ENCODE peak calls at places on chromosomes 11 and 22, in five cellular contexts. One of them, this sample, is unnamed. For H3K4me1 and H3K36me3, the result is how much of the 10 kb centered on the place peaks cover.

GRCh38 chr11:14422052-14422813 is 63.2 kb upstream of the RRAS2 start:
- DNase-seq in CD4-positive, CD25-positive, alpha-beta regulatory T cell: no peak
- DNase-seq in A673: peak
- DNase-seq in HCT116: peak
- DNase-seq in mammary epithelial cell: peak
- DNase-seq in this sample: no peak

GRCh38 chr22:38843201-38843715 is 570 bp downstream of the NPTXR start:
- DNase-seq in mammary epithelial cell: peak
- DNase-seq in A673: peak
- DNase-seq in CD4-positive, CD25-positive, alpha-beta regulatory T cell: peak
- DNase-seq in HCT116: no peak
- DNase-seq in this sample: peak

GRCh38 chr11:108511851-108512474 is 13.8 kb upstream of the POGLUT3 start:
- DNase-seq in CD4-positive, CD25-positive, alpha-beta regulatory T cell: no peak
- DNase-seq in mammary epithelial cell: peak
- DNase-seq in A673: no peak
- DNase-seq in HCT116: no peak
- DNase-seq in this sample: no peak

GRCh38 chr11:6654281-6655019 is 1.2 kb downstream of the DCHS1 start:
- DNase-seq in mammary epithelial cell: no peak
- DNase-seq in A673: no peak
- DNase-seq in HCT116: no peak
- DNase-seq in CD4-positive, CD25-positive, alpha-beta regulatory T cell: no peak
- DNase-seq in this sample: no peak

GRCh38 chr22:28980326-28980725 is 81.3 kb downstream of the C22orf31 start:
- DNase-seq in CD4-positive, CD25-positive, alpha-beta regulatory T cell: no peak
- DNase-seq in HCT116: no peak
- DNase-seq in mammary epithelial cell: no peak
- DNase-seq in A673: no peak
- DNase-seq in this sample: no peak

GRCh38 chr11:78870655-78871054 is 296.0 kb upstream of the NARS2 start:
- DNase-seq in HCT116: no peak
- DNase-seq in CD4-positive, CD25-positive, alpha-beta regulatory T cell: no peak
- DNase-seq in mammary epithelial cell: no peak
- DNase-seq in A673: no peak
- DNase-seq in this sample: no peak

GRCh38 chr22:21866821-21867527 is 471 bp downstream of the MAPK1 start:
- DNase-seq in mammary epithelial cell: no peak
- DNase-seq in A673: peak
- DNase-seq in HCT116: no peak
- DNase-seq in CD4-positive, CD25-positive, alpha-beta regulatory T cell: no peak
- DNase-seq in this sample: no peak

GRCh38 chr22:41603873-41604332 is 14.3 kb upstream of the PMM1 start:
- DNase-seq in HCT116: no peak
- DNase-seq in A673: no peak
- DNase-seq in CD4-positive, CD25-positive, alpha-beta regulatory T cell: peak
- DNase-seq in mammary epithelial cell: no peak
- DNase-seq in this sample: peak

GRCh38 chr11:74347381-74347780 is 35.9 kb upstream of the P4HA3 start:
- DNase-seq in HCT116: no peak
- DNase-seq in A673: no peak
- DNase-seq in CD4-positive, CD25-positive, alpha-beta regulatory T cell: no peak
- DNase-seq in mammary epithelial cell: no peak
- DNase-seq in this sample: no peak

GRCh38 chr11:35099278-35100018 is 39.5 kb upstream of the CD44 start:
- DNase-seq in CD4-positive, CD25-positive, alpha-beta regulatory T cell: no peak
- DNase-seq in HCT116: no peak
- DNase-seq in mammary epithelial cell: peak
- DNase-seq in A673: peak
- DNase-seq in this sample: no peak

DNA sequence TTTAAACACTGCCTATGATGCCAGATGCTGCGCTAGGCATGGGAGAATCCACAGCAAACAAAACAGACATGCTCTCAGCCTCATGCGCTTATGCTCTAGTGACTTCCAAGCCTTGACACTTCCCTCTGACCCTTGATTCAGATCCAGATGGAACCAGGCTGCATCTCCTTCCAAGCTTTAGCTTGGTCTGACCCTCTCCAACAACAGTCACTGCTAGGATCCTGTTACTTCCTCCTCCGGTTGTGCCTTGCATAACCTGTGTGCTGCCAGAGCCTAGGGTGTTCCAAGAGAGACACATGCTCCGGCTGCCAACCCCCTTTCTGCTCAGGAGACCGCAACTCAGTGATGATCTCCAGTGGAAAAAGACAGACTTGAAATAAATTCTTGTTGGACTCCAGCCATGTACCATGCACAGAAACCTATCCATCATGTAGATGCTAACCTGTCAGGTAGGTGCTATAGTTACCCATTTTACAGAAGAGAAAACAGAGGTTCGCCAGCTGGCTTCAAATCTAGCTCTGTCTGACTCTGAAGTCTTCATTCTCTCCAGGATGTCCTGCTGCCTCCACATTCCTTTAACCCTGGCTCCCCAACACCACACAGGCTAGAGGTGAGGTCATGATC is 136.3 kb upstream of the TEAD1 start:
- DNase-seq in mammary epithelial cell: no peak
- DNase-seq in HCT116: no peak
- DNase-seq in A673: no peak
- DNase-seq in CD4-positive, CD25-positive, alpha-beta regulatory T cell: no peak
- DNase-seq in this sample: no peak
- H3K4me1 ChIP-seq in mammary epithelial cell: under half
- H3K4me1 ChIP-seq in HCT116: under half
- H3K4me1 ChIP-seq in A673: under half
- H3K4me1 ChIP-seq in CD4-positive, CD25-positive, alpha-beta regulatory T cell: under half
- H3K4me1 ChIP-seq in this sample: under half

GRCh38 chr11:19844012-19844411 is 131.4 kb downstream of the NAV2 start:
- DNase-seq in CD4-positive, CD25-positive, alpha-beta regulatory T cell: no peak
- DNase-seq in A673: no peak
- DNase-seq in HCT116: no peak
- DNase-seq in mammary epithelial cell: no peak
- DNase-seq in this sample: no peak

GRCh38 chr11:19843106-19843505 is 130.5 kb downstream of the NAV2 start:
- DNase-seq in CD4-positive, CD25-positive, alpha-beta regulatory T cell: no peak
- DNase-seq in A673: no peak
- DNase-seq in HCT116: no peak
- DNase-seq in mammary epithelial cell: no peak
- DNase-seq in this sample: no peak

GRCh38 chr11:19845633-19846032 is 133.0 kb downstream of the NAV2 start:
- DNase-seq in A673: no peak
- DNase-seq in HCT116: no peak
- DNase-seq in mammary epithelial cell: no peak
- DNase-seq in CD4-positive, CD25-positive, alpha-beta regulatory T cell: no peak
- DNase-seq in this sample: no peak

GRCh38 chr11:19844806-19845205 is 132.2 kb downstream of the NAV2 start:
- DNase-seq in HCT116: no peak
- DNase-seq in mammary epithelial cell: peak
- DNase-seq in CD4-positive, CD25-positive, alpha-beta regulatory T cell: no peak
- DNase-seq in A673: no peak
- DNase-seq in this sample: no peak

DNA sequence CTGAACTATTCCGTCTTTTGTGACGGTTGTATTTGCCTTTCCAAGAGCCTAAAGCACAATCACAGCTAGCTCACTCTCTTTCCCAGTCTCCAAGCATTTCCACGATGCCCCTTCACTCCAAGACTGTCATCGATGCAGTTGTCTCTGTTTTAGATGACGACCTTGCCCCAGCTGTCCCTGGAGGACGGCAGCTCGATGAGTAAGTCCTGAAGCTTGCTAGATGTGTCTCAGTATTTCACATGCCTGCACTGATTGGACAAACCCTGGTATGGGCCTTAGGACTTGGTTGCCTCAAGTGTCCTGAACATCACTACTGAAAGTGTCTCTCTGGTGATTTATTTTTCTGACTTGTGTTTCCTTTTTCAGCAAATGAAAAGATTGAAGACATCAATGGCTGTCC is 129.9 kb downstream of the NAV2 start:
- DNase-seq in A673: no peak
- DNase-seq in CD4-positive, CD25-positive, alpha-beta regulatory T cell: no peak
- DNase-seq in mammary epithelial cell: no peak
- DNase-seq in HCT116: no peak
- DNase-seq in this sample: no peak
- H3K27ac ChIP-seq in A673: no peak
- H3K27ac ChIP-seq in CD4-positive, CD25-positive, alpha-beta regulatory T cell: no peak
- H3K27ac ChIP-seq in mammary epithelial cell: no peak
- H3K27ac ChIP-seq in HCT116: no peak
- H3K27ac ChIP-seq in this sample: no peak

GRCh38 chr22:37057226-37057625 is 5.7 kb downstream of the KCTD17 start:
- DNase-seq in CD4-positive, CD25-positive, alpha-beta regulatory T cell: no peak
- DNase-seq in mammary epithelial cell: no peak
- DNase-seq in A673: no peak
- DNase-seq in HCT116: no peak
- DNase-seq in this sample: no peak
- H3K36me3 ChIP-seq in CD4-positive, CD25-positive, alpha-beta regulatory T cell: under half
- H3K36me3 ChIP-seq in mammary epithelial cell: under half
- H3K36me3 ChIP-seq in A673: under half
- H3K36me3 ChIP-seq in HCT116: under half
- H3K36me3 ChIP-seq in this sample: under half

DNA sequence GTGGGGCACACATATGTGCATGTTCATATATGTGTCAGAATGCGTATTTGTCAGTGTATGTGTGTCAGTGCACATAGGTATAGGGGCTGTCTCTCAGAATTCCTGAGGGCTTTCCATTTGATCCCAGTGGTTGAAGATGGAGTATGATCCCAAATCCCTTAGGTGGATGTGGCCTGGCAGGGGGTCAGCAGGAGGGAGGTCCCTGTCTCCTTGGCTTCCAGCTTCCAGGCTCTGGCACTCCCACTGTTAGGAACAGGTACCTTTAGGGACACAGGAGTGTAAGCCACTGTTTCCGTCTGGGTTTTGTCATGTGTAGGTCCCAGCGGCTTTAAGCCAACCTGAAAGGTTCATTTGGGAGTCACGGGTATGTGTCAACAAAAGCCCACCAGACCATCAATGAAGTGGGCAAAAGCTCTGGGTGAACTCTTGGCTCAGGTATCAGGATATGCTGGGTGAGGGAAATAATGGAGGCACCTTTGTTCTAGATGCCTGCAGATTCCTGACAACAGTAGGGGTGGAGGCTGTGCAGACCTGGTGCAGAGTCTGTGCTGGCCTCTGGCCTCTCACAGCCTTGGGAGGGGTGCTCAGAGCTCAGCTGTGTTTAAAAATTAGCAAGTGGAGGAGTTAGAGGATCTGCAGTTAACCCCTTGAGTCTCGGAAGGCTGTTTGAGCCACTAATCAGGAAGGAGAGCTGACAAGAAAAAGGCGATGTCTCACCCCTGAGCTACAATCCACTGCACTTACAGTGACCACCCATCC is 9.0 kb downstream of the KCNQ1OT1 start:
- DNase-seq in A673: no peak
- DNase-seq in CD4-positive, CD25-positive, alpha-beta regulatory T cell: no peak
- DNase-seq in mammary epithelial cell: no peak
- DNase-seq in HCT116: no peak
- DNase-seq in this sample: no peak
- H3K4me1 ChIP-seq in A673: under half
- H3K4me1 ChIP-seq in CD4-positive, CD25-positive, alpha-beta regulatory T cell: under half
- H3K4me1 ChIP-seq in mammary epithelial cell: under half
- H3K4me1 ChIP-seq in HCT116: under half
- H3K4me1 ChIP-seq in this sample: under half

GRCh38 chr11:72719144-72719543 is 33.1 kb downstream of the ARAP1 start:
- DNase-seq in HCT116: no peak
- DNase-seq in A673: no peak
- DNase-seq in mammary epithelial cell: no peak
- DNase-seq in CD4-positive, CD25-positive, alpha-beta regulatory T cell: no peak
- DNase-seq in this sample: no peak
- H3K27ac ChIP-seq in HCT116: no peak
- H3K27ac ChIP-seq in A673: no peak
- H3K27ac ChIP-seq in mammary epithelial cell: no peak
- H3K27ac ChIP-seq in CD4-positive, CD25-positive, alpha-beta regulatory T cell: no peak
- H3K27ac ChIP-seq in this sample: no peak

DNA sequence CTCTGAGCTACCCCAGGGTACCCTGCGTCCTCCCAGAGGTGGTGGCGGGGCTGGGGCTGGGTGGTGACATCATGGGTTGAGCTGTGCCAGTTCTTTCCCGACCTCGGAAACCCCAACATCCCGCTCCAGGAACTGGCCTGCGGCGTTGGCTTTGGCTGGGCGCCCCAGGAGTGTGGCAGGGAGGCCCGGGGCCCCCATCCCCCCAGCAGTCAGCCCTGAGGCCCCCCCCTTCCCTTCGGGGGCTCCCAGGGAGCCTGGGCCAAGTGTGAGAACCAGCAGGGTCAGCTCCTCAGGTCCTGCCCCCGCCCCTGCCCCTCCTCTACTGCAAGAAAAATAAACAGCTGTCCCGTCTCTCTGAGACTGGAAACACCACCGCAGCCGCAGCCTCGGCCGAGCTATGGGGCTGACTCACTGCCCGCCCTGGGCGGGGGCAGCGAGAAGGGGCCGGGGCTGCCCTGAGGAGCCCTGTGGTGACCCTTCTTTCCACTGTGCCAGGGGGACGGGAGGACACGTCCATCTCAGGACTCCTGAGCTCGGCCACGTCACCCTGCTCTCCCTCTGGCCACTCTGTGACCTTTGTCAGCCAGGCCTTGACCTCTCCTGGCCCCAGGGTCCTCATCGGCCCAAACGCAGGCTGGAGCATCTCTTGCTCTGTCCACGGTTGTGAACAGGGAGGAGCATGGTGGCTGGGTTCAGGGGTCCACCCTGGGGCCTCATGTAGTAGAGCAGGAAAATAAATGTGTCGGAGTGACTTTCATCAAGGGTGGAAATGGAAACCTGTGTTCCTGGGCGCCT is 73.4 kb downstream of the WNT7B start:
- DNase-seq in HCT116: no peak
- DNase-seq in mammary epithelial cell: peak
- DNase-seq in A673: no peak
- DNase-seq in CD4-positive, CD25-positive, alpha-beta regulatory T cell: no peak
- DNase-seq in this sample: no peak
- H3K36me3 ChIP-seq in HCT116: under half
- H3K36me3 ChIP-seq in mammary epithelial cell: under half
- H3K36me3 ChIP-seq in A673: under half
- H3K36me3 ChIP-seq in CD4-positive, CD25-positive, alpha-beta regulatory T cell: under half
- H3K36me3 ChIP-seq in this sample: under half

GRCh38 chr11:64916040-64916847 is 765 bp downstream of the ATG2A start:
- DNase-seq in mammary epithelial cell: peak
- DNase-seq in A673: peak
- DNase-seq in CD4-positive, CD25-positive, alpha-beta regulatory T cell: peak
- DNase-seq in HCT116: no peak
- DNase-seq in this sample: peak
- H3K4me1 ChIP-seq in mammary epithelial cell: under half
- H3K4me1 ChIP-seq in A673: under half
- H3K4me1 ChIP-seq in CD4-positive, CD25-positive, alpha-beta regulatory T cell: under half
- H3K4me1 ChIP-seq in HCT116: under half
- H3K4me1 ChIP-seq in this sample: under half

GRCh38 chr22:25741692-25742626 is at the start of gene MYO18B:
- DNase-seq in CD4-positive, CD25-positive, alpha-beta regulatory T cell: no peak
- DNase-seq in mammary epithelial cell: no peak
- DNase-seq in HCT116: no peak
- DNase-seq in A673: no peak
- DNase-seq in this sample: no peak
- H3K27ac ChIP-seq in CD4-positive, CD25-positive, alpha-beta regulatory T cell: no peak
- H3K27ac ChIP-seq in mammary epithelial cell: no peak
- H3K27ac ChIP-seq in HCT116: no peak
- H3K27ac ChIP-seq in A673: no peak
- H3K27ac ChIP-seq in this sample: no peak

This sample was measured in CD4-positive, alpha-beta memory T cell.